ENCODE peak calls at places on chromosomes 5 and 9, in five cellular contexts. E, N, M, X and C are unnamed samples.

GRCh38 chr5:141186897-141187512 is at the start of gene PCDHB9:
- DNase-seq in N (no peak), X (peak; percentile 18), E (no peak), M (peak; percentile 63), C (no peak)

GRCh38 chr5:38651806-38652205 is 95.4 kb upstream of the LIFR start:
- DNase-seq in E (no peak), X (peak; percentile 39), M (no peak), N (no peak), C (no peak)

GRCh38 chr5:156239800-156240199 is 87.2 kb upstream of the SGCD start:
- DNase-seq in X (no peak), M (no peak), E (no peak), N (no peak), C (no peak)

GRCh38 chr9:105973811-105974407 is 279.6 kb downstream of the TMEM38B start:
- DNase-seq in N (no peak), E (no peak), M (no peak), X (no peak), C (no peak)

GRCh38 chr9:134496413-134497282 is 145.0 kb upstream of the COL5A1 start:
- DNase-seq in M (no peak), N (no peak), E (no peak), X (peak; percentile 41), C (peak; percentile 66)

GRCh38 chr9:19913151-19913550 is 124.3 kb upstream of the SLC24A2 start:
- DNase-seq in M (no peak), X (no peak), E (no peak), N (no peak), C (no peak)

GRCh38 chr9:81320909-81321482 is 368.4 kb downstream of the TLE1 start:
- DNase-seq in M (no peak), X (no peak), N (no peak), E (no peak), C (no peak)

GRCh38 chr5:96470825-96471224 is 37.8 kb upstream of the PCSK1 start:
- DNase-seq in X (no peak), M (no peak), N (no peak), E (no peak), C (no peak)

GRCh38 chr5:143304836-143305475 is 98.5 kb downstream of the NR3C1 start:
- DNase-seq in N (no peak), E (no peak), X (peak; percentile 52), M (no peak), C (no peak)

GRCh38 chr5:556909-557441 is 32.7 kb upstream of the SLC9A3 start:
- DNase-seq in E (no peak), X (no peak), M (no peak), N (peak; percentile 37), C (no peak)

GRCh38 chr5:10591946-10592345 is 28.1 kb downstream of the ANKRD33B start:
- DNase-seq in N (no peak), M (no peak), E (no peak), X (peak; percentile 52), C (no peak)

GRCh38 chr5:140632366-140633080 is 452 bp downstream of the CD14 start:
- DNase-seq in X (peak; percentile 59), E (peak; percentile 76), M (peak; percentile 14), N (peak; percentile 82), C (peak; percentile 85)